ENCODE peak calls at places on chromosomes 3 and 15, in four cellular contexts. O, N, F and H are unnamed samples. For H3K4me1, the result is how much of the 10 kb centered on the place peaks cover.

GRCh38 chr3:45601156-45601555 is 6.6 kb downstream of the LIMD1 start:
- DNase-seq in F (no peak), O (no peak), N (peak), H (no peak)

GRCh38 chr3:104461431-104461830 is 905.3 kb upstream of the ALCAM start:
- DNase-seq in O (no peak), F (no peak), N (no peak), H (no peak)

GRCh38 chr15:78177447-78177873 is 28.3 kb downstream of the IDH3A start:
- DNase-seq in O (peak), F (peak), N (no peak), H (peak)

GRCh38 chr3:46663611-46664135 is 29.8 kb downstream of the ALS2CL start:
- DNase-seq in O (peak), N (peak), F (no peak), H (no peak)

GRCh38 chr15:99963096-99963825 is 230.0 kb upstream of the LYSMD4 start:
- DNase-seq in O (peak), N (no peak), F (no peak), H (no peak)

GRCh38 chr3:41893977-41894376 is 67.9 kb downstream of the ULK4 start:
- DNase-seq in F (peak), O (peak), N (no peak), H (no peak)

GRCh38 chr15:78739996-78740903 is 71.0 kb downstream of the ADAMTS7 start:
- DNase-seq in O (peak), N (peak), F (no peak), H (peak)

GRCh38 chr3:149180057-149180573 is 41.5 kb downstream of the CP start:
- DNase-seq in O (peak), F (peak), N (peak), H (no peak)

GRCh38 chr15:100468265-100468664 is 60.5 kb downstream of the CERS3 start:
- DNase-seq in F (no peak), N (no peak), O (peak), H (peak)

GRCh38 chr3:100045696-100046095 is 68.6 kb downstream of the FILIP1L start:
- DNase-seq in O (peak), F (no peak), N (no peak), H (peak)

GRCh38 chr3:11172136-11172670 is 17.9 kb downstream of the HRH1 start:
- DNase-seq in O (no peak), N (no peak), F (no peak), H (no peak)

GRCh38 chr15:81274932-81275341 is 49.0 kb downstream of the STARD5 start:
- DNase-seq in F (peak), N (peak), O (peak), H (peak)

GRCh38 chr3:36795622-36796021 is 31.3 kb upstream of the DCLK3 start:
- DNase-seq in N (no peak), O (no peak), F (no peak), H (no peak)

GRCh38 chr3:55477306-55478010 is 9.6 kb downstream of the WNT5A start:
- DNase-seq in O (no peak), N (no peak), F (no peak), H (no peak)

GRCh38 chr3:50173685-50174516 is 17.5 kb upstream of the GNAT1 start:
- DNase-seq in N (no peak), F (no peak), O (no peak), H (no peak)

GRCh38 chr15:35559683-35560082 is 13.7 kb upstream of the DPH6 start:
- DNase-seq in N (no peak), F (no peak), O (no peak), H (no peak)

GRCh38 chr15:35674873-35675781 is 129.2 kb upstream of the DPH6 start:
- DNase-seq in N (no peak), O (no peak), F (no peak), H (no peak)

GRCh38 chr15:84604804-84605203 is 4.0 kb downstream of the ZSCAN2 start:
- DNase-seq in F (no peak), O (no peak), N (no peak), H (no peak)

GRCh38 chr3:175266478-175266877 is 407.3 kb downstream of the NAALADL2 start:
- DNase-seq in F (no peak), N (no peak), O (no peak), H (no peak)

GRCh38 chr3:185716436-185717090 is 108.3 kb downstream of the IGF2BP2 start:
- DNase-seq in N (no peak), O (no peak), F (no peak), H (peak)

GRCh38 chr15:37758412-37758811 is 176.0 kb upstream of the TMCO5A start:
- DNase-seq in N (no peak), F (no peak), O (no peak), H (peak)
- TF ChIP-seq CTCF in N (no peak), F (no peak), O (no peak), H (no peak)

DNA sequence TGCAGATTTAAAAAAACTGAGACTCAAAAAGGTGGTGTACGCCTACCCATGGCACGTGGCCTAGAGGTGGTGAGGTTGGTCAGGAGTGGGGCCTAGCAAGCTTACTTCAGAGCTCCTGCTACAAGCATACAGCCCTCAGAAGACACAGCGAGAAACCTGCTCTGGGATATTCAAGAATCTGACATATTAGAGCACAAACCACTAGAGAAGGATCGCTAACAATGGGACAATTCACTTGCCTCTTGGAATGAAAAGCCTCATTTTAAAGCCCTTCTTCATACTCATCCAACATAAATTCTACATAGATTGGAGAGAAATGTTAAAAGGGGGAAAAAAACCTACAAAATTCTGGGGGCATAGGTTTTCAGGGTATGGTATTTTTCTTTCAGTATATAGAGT is 118.0 kb upstream of the ARHGEF3 start:
- DNase-seq in N (no peak), O (no peak), F (no peak), H (no peak)
- H3K4me3 ChIP-seq in N (no peak), O (no peak), F (no peak), H (no peak)

DNA sequence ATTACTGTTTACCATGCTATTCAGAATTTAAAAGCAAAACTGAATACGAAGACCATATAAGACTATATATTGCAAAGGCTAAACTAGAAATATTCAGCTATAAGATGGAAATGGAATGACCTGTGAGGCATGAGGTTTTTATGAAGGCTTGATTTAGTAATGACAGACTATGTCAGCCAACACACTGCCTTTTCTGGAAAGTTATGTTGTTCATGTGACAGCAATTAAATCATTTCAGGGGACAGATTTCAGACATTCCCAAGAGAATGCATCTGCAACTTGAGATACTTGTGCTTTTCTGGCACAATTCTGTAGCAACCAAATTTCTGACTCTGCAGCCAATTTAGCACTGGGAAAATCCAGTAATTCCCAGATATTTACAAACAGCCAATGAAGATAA is 8.6 kb upstream of the GATM start:
- DNase-seq in F (no peak), O (no peak), N (no peak), H (no peak)
- H3K4me1 ChIP-seq in F (under half), O (under half), N (under half), H (under half)

GRCh38 chr15:101501703-101502373 is 12.3 kb upstream of the PCSK6 start:
- DNase-seq in O (peak), N (peak), F (no peak), H (peak)
- TF ChIP-seq CTCF in O (peak), N (peak), F (peak), H (no peak)

DNA sequence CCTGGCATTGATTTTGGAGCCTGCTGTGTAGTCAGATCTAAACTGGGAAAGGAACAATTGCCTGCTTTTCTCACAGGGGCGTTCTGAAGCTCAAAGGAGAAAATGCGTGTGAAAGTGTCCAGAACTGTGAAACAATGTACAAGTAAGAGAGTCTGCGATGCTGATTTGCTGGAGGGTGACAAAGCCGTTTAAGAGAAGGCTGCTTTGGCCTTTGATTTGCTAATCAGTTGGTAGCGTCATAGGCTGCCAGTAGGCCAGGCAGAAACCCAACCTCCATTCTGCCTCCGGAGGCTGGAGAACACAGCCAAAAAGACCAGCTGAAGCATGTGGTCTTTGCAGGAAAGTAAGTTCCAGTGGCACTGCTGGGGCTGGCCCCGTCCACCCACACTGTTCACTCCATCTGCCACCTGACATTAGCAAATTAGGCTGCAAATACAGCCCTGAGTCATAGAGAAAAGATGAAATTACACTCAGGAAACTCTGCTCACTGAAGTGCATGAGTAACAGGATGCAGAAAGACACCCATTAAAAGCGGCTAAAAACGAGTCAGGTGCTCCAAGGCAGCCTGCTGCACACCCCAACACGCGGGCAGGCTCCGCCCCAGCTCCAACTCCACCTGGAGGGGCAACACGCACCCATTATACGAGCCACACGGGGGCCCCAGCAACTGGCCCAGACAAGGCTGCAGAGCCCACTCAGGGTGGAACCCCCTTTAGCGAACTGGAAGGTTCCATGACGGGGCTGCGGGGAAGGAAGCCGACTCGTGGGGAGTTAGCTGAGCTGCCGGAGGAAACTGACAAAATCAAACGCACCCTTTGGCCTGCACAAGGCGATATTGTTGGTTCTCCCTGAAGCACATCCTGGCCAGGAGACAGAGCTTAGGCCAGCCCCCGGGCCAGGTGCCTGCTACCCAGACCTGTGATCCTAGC is 31.6 kb downstream of the ZDHHC19 start:
- DNase-seq in N (no peak), O (no peak), F (no peak), H (peak)
- H3K4me3 ChIP-seq in N (peak), O (no peak), F (no peak), H (no peak)

GRCh38 chr3:16905704-16906103 is 20.9 kb downstream of the PLCL2 start:
- DNase-seq in O (no peak), F (no peak), N (no peak), H (no peak)
- H3K4me1 ChIP-seq in O (under half), F (under half), N (under half), H (under half)

GRCh38 chr3:111336511-111336910 is 205.5 kb upstream of the CD96 start:
- DNase-seq in O (no peak), F (no peak), N (no peak), H (no peak)

GRCh38 chr3:111335512-111335911 is 206.5 kb upstream of the CD96 start:
- DNase-seq in O (no peak), F (no peak), N (no peak), H (no peak)

GRCh38 chr3:111333642-111334041 is 208.4 kb upstream of the CD96 start:
- DNase-seq in F (no peak), N (no peak), O (no peak), H (no peak)

GRCh38 chr3:111339017-111339416 is 203.0 kb upstream of the CD96 start:
- DNase-seq in F (no peak), N (no peak), O (no peak), H (no peak)

GRCh38 chr3:111338059-111338698 is 203.8 kb upstream of the CD96 start:
- DNase-seq in O (peak), F (no peak), N (no peak), H (peak)
- TF ChIP-seq CTCF in O (peak), F (peak), N (peak), H (peak)

GRCh38 chr15:45185903-45186770 is 1.6 kb downstream of the SHF start:
- DNase-seq in O (no peak), N (no peak), F (no peak), H (no peak)
- H3K4me3 ChIP-seq in O (no peak), N (peak), F (no peak), H (no peak)

DNA sequence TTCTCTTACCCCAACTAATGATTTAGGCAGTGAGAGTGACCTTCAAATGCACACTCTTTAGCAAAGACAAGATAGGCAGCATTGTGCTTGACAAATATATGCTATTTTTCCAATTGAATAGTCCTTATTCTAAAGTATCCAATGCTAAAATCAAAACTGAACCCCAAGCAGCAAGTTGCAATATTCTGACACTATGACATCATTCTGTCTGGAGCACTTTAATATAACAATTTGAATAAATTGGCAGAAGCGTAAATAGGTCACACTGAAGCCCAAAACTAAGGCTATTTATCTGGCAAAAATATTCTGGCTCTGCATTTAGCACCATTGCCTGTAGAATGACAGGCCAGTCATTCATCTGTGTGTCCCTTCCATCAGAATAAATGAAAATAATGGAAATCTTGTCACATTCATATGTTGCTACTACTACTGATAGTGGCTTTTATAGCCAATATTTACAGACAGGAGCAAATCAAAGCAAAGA is 2.9 kb downstream of the CBLB start:
- DNase-seq in F (no peak), N (no peak), O (no peak), H (no peak)
- H3K4me1 ChIP-seq in F (under half), N (half or more), O (under half), H (under half)

GRCh38 chr3:155739154-155739553 is 5.7 kb downstream of the PLCH1 start:
- DNase-seq in N (no peak), F (no peak), O (no peak), H (no peak)
- TF ChIP-seq CTCF in N (no peak), F (no peak), O (no peak), H (no peak)